ENCODE peak calls at places on chromosomes 4 and X, in seven cellular contexts. One of them, this sample, is unnamed.

GRCh38 chr4:170743633-170744032 is 653.9 kb upstream of the AADAT start:
- DNase-seq in heart right ventricle: no peak
- DNase-seq in hypothalamus: no peak
- DNase-seq in ELF-1: no peak
- DNase-seq in Daoy: no peak
- DNase-seq in head of caudate nucleus: no peak
- DNase-seq in naive thymus-derived CD8-positive, alpha-beta T cell: no peak
- DNase-seq in this sample: no peak

GRCh38 chrX:69107231-69107739 is 58.0 kb downstream of the PJA1 start:
- DNase-seq in heart right ventricle: no peak
- DNase-seq in hypothalamus: no peak
- DNase-seq in ELF-1: peak; percentile 98
- DNase-seq in Daoy: no peak
- DNase-seq in head of caudate nucleus: no peak
- DNase-seq in naive thymus-derived CD8-positive, alpha-beta T cell: no peak
- DNase-seq in this sample: no peak

GRCh38 chrX:124395145-124395858 is 48.9 kb downstream of the SH2D1A start:
- DNase-seq in heart right ventricle: no peak
- DNase-seq in hypothalamus: no peak
- DNase-seq in ELF-1: no peak
- DNase-seq in Daoy: no peak
- DNase-seq in head of caudate nucleus: no peak
- DNase-seq in naive thymus-derived CD8-positive, alpha-beta T cell: no peak
- DNase-seq in this sample: no peak

GRCh38 chr4:134501973-134502372 is 300.4 kb upstream of the PABPC4L start:
- DNase-seq in heart right ventricle: no peak
- DNase-seq in hypothalamus: no peak
- DNase-seq in ELF-1: no peak
- DNase-seq in Daoy: no peak
- DNase-seq in head of caudate nucleus: no peak
- DNase-seq in naive thymus-derived CD8-positive, alpha-beta T cell: no peak
- DNase-seq in this sample: no peak

GRCh38 chrX:16436348-16437188 is 213.4 kb upstream of the S100G start:
- DNase-seq in heart right ventricle: peak; percentile 30
- DNase-seq in hypothalamus: peak; percentile 55
- DNase-seq in ELF-1: peak; percentile 93
- DNase-seq in Daoy: peak; percentile 55
- DNase-seq in head of caudate nucleus: peak; percentile 74
- DNase-seq in naive thymus-derived CD8-positive, alpha-beta T cell: peak; percentile 35
- DNase-seq in this sample: peak; percentile 54

GRCh38 chr4:104966349-104967033 is 180.2 kb upstream of the TET2 start:
- DNase-seq in heart right ventricle: no peak
- DNase-seq in hypothalamus: no peak
- DNase-seq in ELF-1: no peak
- DNase-seq in Daoy: no peak
- DNase-seq in head of caudate nucleus: peak; percentile 33
- DNase-seq in naive thymus-derived CD8-positive, alpha-beta T cell: no peak
- DNase-seq in this sample: no peak

GRCh38 chr4:184688447-184688846 is 38.9 kb downstream of the PRIMPOL start:
- DNase-seq in heart right ventricle: no peak
- DNase-seq in hypothalamus: no peak
- DNase-seq in ELF-1: peak; percentile 41
- DNase-seq in Daoy: peak; percentile 86
- DNase-seq in head of caudate nucleus: no peak
- DNase-seq in naive thymus-derived CD8-positive, alpha-beta T cell: no peak
- DNase-seq in this sample: no peak

GRCh38 chr4:1846580-1846979 is 9.4 kb downstream of the LETM1 start:
- DNase-seq in heart right ventricle: no peak
- DNase-seq in hypothalamus: no peak
- DNase-seq in ELF-1: no peak
- DNase-seq in Daoy: no peak
- DNase-seq in head of caudate nucleus: no peak
- DNase-seq in naive thymus-derived CD8-positive, alpha-beta T cell: no peak
- DNase-seq in this sample: no peak

GRCh38 chr4:2254665-2255500 is 7.0 kb downstream of the MXD4 start:
- DNase-seq in heart right ventricle: no peak
- DNase-seq in hypothalamus: no peak
- DNase-seq in ELF-1: peak; percentile 0
- DNase-seq in Daoy: peak; percentile 1
- DNase-seq in head of caudate nucleus: peak; percentile 0
- DNase-seq in naive thymus-derived CD8-positive, alpha-beta T cell: peak; percentile 0
- DNase-seq in this sample: no peak

GRCh38 chrX:56800307-56800706 is 71.3 kb downstream of the NBDY start:
- DNase-seq in heart right ventricle: no peak
- DNase-seq in hypothalamus: no peak
- DNase-seq in ELF-1: no peak
- DNase-seq in Daoy: no peak
- DNase-seq in head of caudate nucleus: no peak
- DNase-seq in naive thymus-derived CD8-positive, alpha-beta T cell: no peak
- DNase-seq in this sample: no peak

GRCh38 chrX:56857042-56857441 is 128.0 kb downstream of the NBDY start:
- DNase-seq in heart right ventricle: no peak
- DNase-seq in hypothalamus: no peak
- DNase-seq in ELF-1: no peak
- DNase-seq in Daoy: no peak
- DNase-seq in head of caudate nucleus: no peak
- DNase-seq in naive thymus-derived CD8-positive, alpha-beta T cell: no peak
- DNase-seq in this sample: no peak

GRCh38 chr4:153467154-153467896 is 1.2 kb downstream of the TMEM131L start:
- DNase-seq in heart right ventricle: peak; percentile 38
- DNase-seq in hypothalamus: no peak
- DNase-seq in ELF-1: peak; percentile 66
- DNase-seq in Daoy: peak; percentile 10
- DNase-seq in head of caudate nucleus: peak; percentile 24
- DNase-seq in naive thymus-derived CD8-positive, alpha-beta T cell: peak; percentile 63
- DNase-seq in this sample: no peak

GRCh38 chrX:39726810-39727209 is 370.9 kb downstream of the BCOR start:
- DNase-seq in heart right ventricle: peak; percentile 25
- DNase-seq in hypothalamus: no peak
- DNase-seq in ELF-1: peak; percentile 42
- DNase-seq in Daoy: peak; percentile 58
- DNase-seq in head of caudate nucleus: peak; percentile 10
- DNase-seq in naive thymus-derived CD8-positive, alpha-beta T cell: no peak
- DNase-seq in this sample: no peak

GRCh38 chrX:129769467-129770154 is 10.1 kb upstream of the SASH3 start:
- DNase-seq in heart right ventricle: no peak
- DNase-seq in hypothalamus: no peak
- DNase-seq in ELF-1: no peak
- DNase-seq in Daoy: no peak
- DNase-seq in head of caudate nucleus: no peak
- DNase-seq in naive thymus-derived CD8-positive, alpha-beta T cell: peak; percentile 64
- DNase-seq in this sample: no peak

GRCh38 chr4:186932196-186932595 is 208.5 kb upstream of the FAT1 start:
- DNase-seq in heart right ventricle: no peak
- DNase-seq in hypothalamus: no peak
- DNase-seq in ELF-1: no peak
- DNase-seq in Daoy: peak; percentile 9
- DNase-seq in head of caudate nucleus: no peak
- DNase-seq in naive thymus-derived CD8-positive, alpha-beta T cell: no peak
- DNase-seq in this sample: no peak

GRCh38 chr4:95220205-95221175 is 328.3 kb downstream of the UNC5C start:
- DNase-seq in heart right ventricle: no peak
- DNase-seq in hypothalamus: no peak
- DNase-seq in ELF-1: no peak
- DNase-seq in Daoy: no peak
- DNase-seq in head of caudate nucleus: no peak
- DNase-seq in naive thymus-derived CD8-positive, alpha-beta T cell: no peak
- DNase-seq in this sample: no peak

GRCh38 chr4:148376151-148376550 is 66.1 kb downstream of the NR3C2 start:
- DNase-seq in heart right ventricle: no peak
- DNase-seq in hypothalamus: no peak
- DNase-seq in ELF-1: no peak
- DNase-seq in Daoy: peak; percentile 43
- DNase-seq in head of caudate nucleus: peak; percentile 18
- DNase-seq in naive thymus-derived CD8-positive, alpha-beta T cell: peak; percentile 52
- DNase-seq in this sample: no peak

GRCh38 chr4:168710353-168710946 is 213.6 kb downstream of the PALLD start:
- DNase-seq in heart right ventricle: no peak
- DNase-seq in hypothalamus: peak; percentile 5
- DNase-seq in ELF-1: peak; percentile 14
- DNase-seq in Daoy: no peak
- DNase-seq in head of caudate nucleus: peak; percentile 45
- DNase-seq in naive thymus-derived CD8-positive, alpha-beta T cell: no peak
- DNase-seq in this sample: no peak

GRCh38 chr4:76625316-76625715 is 190.3 kb downstream of the SHROOM3 start:
- DNase-seq in heart right ventricle: no peak
- DNase-seq in hypothalamus: no peak
- DNase-seq in ELF-1: no peak
- DNase-seq in Daoy: no peak
- DNase-seq in head of caudate nucleus: no peak
- DNase-seq in naive thymus-derived CD8-positive, alpha-beta T cell: no peak
- DNase-seq in this sample: no peak

GRCh38 chr4:106002979-106003378 is 107.7 kb downstream of the NPNT start:
- DNase-seq in heart right ventricle: no peak
- DNase-seq in hypothalamus: no peak
- DNase-seq in ELF-1: no peak
- DNase-seq in Daoy: no peak
- DNase-seq in head of caudate nucleus: no peak
- DNase-seq in naive thymus-derived CD8-positive, alpha-beta T cell: no peak
- DNase-seq in this sample: no peak

GRCh38 chr4:82422616-82423015 is 7.6 kb downstream of the HNRNPDL start:
- DNase-seq in heart right ventricle: no peak
- DNase-seq in hypothalamus: no peak
- DNase-seq in ELF-1: no peak
- DNase-seq in Daoy: no peak
- DNase-seq in head of caudate nucleus: no peak
- DNase-seq in naive thymus-derived CD8-positive, alpha-beta T cell: no peak
- DNase-seq in this sample: no peak